ENCODE peak calls at places on chromosome 2, in four cellular contexts. P, B, G and X are unnamed samples.

GRCh38 chr2:144489315-144489920 is 30.5 kb downstream of the ZEB2 start:
- DNase-seq in B (no peak), G (no peak), P (no peak), X (no peak)

GRCh38 chr2:71664161-71664560 is 210.8 kb downstream of the DYSF start:
- DNase-seq in P (no peak), B (no peak), G (no peak), X (no peak)

GRCh38 chr2:240455719-240456606 is 20.5 kb downstream of the GPC1 start:
- DNase-seq in G (no peak), P (no peak), B (no peak), X (peak; percentile 66)

GRCh38 chr2:22355816-22356433 is 1029.1 kb upstream of the KLHL29 start:
- DNase-seq in B (peak; percentile 59), G (no peak), P (peak; percentile 12), X (peak; percentile 86)

GRCh38 chr2:203861197-203861596 is 6.4 kb upstream of the CTLA4 start:
- DNase-seq in G (no peak), P (no peak), B (no peak), X (no peak)

GRCh38 chr2:47346-48218 is 1.3 kb upstream of the FAM110C start:
- DNase-seq in G (no peak), P (no peak), B (peak; percentile 26), X (no peak)

GRCh38 chr2:170711774-170712652 is 3.1 kb upstream of the SP5 start:
- DNase-seq in P (no peak), B (peak; percentile 29), G (no peak), X (peak; percentile 79)

GRCh38 chr2:161044095-161044874 is 115.9 kb upstream of the TANK start:
- DNase-seq in P (no peak), B (no peak), G (no peak), X (no peak)

GRCh38 chr2:150219861-150220260 is 267.6 kb downstream of the RND3 start:
- DNase-seq in P (no peak), B (no peak), G (no peak), X (no peak)

GRCh38 chr2:127348421-127349000 is 39.3 kb downstream of the MAP3K2 start:
- DNase-seq in B (no peak), P (peak; percentile 21), G (no peak), X (no peak)

GRCh38 chr2:190984595-190984994 is 29.4 kb downstream of the STAT1 start:
- DNase-seq in P (peak; percentile 83), G (no peak), B (no peak), X (no peak)

GRCh38 chr2:3759331-3759730 is 56.0 kb downstream of the DCDC2C start:
- DNase-seq in B (no peak), P (no peak), G (no peak), X (no peak)

GRCh38 chr2:177289824-177290632 is 25.5 kb upstream of the NFE2L2 start:
- DNase-seq in B (no peak), P (no peak), G (no peak), X (no peak)

GRCh38 chr2:176083796-176084261 is at the start of gene EVX2:
- DNase-seq in B (no peak), G (no peak), P (no peak), X (no peak)

GRCh38 chr2:129396980-129397599 is 582.4 kb upstream of the RAB6C start:
- DNase-seq in B (peak; percentile 61), G (no peak), P (peak; percentile 43), X (peak; percentile 42)

GRCh38 chr2:37168217-37168981 is 11.6 kb upstream of the EIF2AK2 start:
- DNase-seq in B (peak; percentile 34), G (no peak), P (peak; percentile 59), X (peak; percentile 20)

GRCh38 chr2:16215892-16216554 is 275.7 kb downstream of the MYCN start:
- DNase-seq in B (no peak), G (no peak), P (no peak), X (no peak)

GRCh38 chr2:19933351-19933981 is 31.7 kb upstream of the TTC32 start:
- DNase-seq in B (no peak), P (peak; percentile 53), G (peak; percentile 43), X (no peak)

GRCh38 chr2:105042189-105042588 is 4.3 kb downstream of the MRPS9 start:
- DNase-seq in P (no peak), G (no peak), B (peak; percentile 5), X (no peak)

GRCh38 chr2:136116111-136116812 is 1.7 kb downstream of the CXCR4 start:
- DNase-seq in B (peak; percentile 52), P (peak; percentile 43), G (no peak), X (peak; percentile 57)

GRCh38 chr2:5673861-5674240 is 18.3 kb upstream of the SOX11 start:
- DNase-seq in G (no peak), B (no peak), P (no peak), X (no peak)

GRCh38 chr2:169480079-169480465 is 778 bp downstream of the BBS5 start:
- DNase-seq in P (no peak), B (no peak), G (no peak), X (no peak)

GRCh38 chr2:106095478-106096392 is 98.4 kb downstream of the UXS1 start:
- DNase-seq in B (peak; percentile 27), P (no peak), G (no peak), X (no peak)

GRCh38 chr2:223563462-223563861 is 38.7 kb downstream of the SCG2 start:
- DNase-seq in G (peak; percentile 90), P (peak; percentile 92), B (no peak), X (no peak)

GRCh38 chr2:3639015-3639630 is 18.9 kb upstream of the ALLC start:
- DNase-seq in G (no peak), B (no peak), P (no peak), X (no peak)

GRCh38 chr2:17506736-17507616 is 11.3 kb downstream of the RAD51AP2 start:
- DNase-seq in P (peak; percentile 42), B (no peak), G (no peak), X (no peak)

GRCh38 chr2:162582357-162582798 is 238.4 kb downstream of the GCA start:
- DNase-seq in G (no peak), P (peak; percentile 6), B (peak; percentile 69), X (no peak)

GRCh38 chr2:80222644-80223043 is 81.9 kb downstream of the LRRTM1 start:
- DNase-seq in P (no peak), G (no peak), B (no peak), X (no peak)

GRCh38 chr2:20997953-20998722 is 45.7 kb downstream of the APOB start:
- DNase-seq in G (no peak), P (no peak), B (no peak), X (no peak)

GRCh38 chr2:207939342-207940108 is 85.8 kb downstream of the PLEKHM3 start:
- DNase-seq in G (no peak), P (peak; percentile 2), B (no peak), X (no peak)

GRCh38 chr2:226618544-226618874 is 181.1 kb downstream of the IRS1 start:
- DNase-seq in G (no peak), B (no peak), P (no peak), X (no peak)

GRCh38 chr2:226619707-226620106 is 179.9 kb downstream of the IRS1 start:
- DNase-seq in P (no peak), G (no peak), B (no peak), X (no peak)

GRCh38 chr2:226620176-226620575 is 179.4 kb downstream of the IRS1 start:
- DNase-seq in P (no peak), B (no peak), G (no peak), X (no peak)

GRCh38 chr2:226615891-226616290 is 183.7 kb downstream of the IRS1 start:
- DNase-seq in B (no peak), P (no peak), G (no peak), X (no peak)

DNA sequence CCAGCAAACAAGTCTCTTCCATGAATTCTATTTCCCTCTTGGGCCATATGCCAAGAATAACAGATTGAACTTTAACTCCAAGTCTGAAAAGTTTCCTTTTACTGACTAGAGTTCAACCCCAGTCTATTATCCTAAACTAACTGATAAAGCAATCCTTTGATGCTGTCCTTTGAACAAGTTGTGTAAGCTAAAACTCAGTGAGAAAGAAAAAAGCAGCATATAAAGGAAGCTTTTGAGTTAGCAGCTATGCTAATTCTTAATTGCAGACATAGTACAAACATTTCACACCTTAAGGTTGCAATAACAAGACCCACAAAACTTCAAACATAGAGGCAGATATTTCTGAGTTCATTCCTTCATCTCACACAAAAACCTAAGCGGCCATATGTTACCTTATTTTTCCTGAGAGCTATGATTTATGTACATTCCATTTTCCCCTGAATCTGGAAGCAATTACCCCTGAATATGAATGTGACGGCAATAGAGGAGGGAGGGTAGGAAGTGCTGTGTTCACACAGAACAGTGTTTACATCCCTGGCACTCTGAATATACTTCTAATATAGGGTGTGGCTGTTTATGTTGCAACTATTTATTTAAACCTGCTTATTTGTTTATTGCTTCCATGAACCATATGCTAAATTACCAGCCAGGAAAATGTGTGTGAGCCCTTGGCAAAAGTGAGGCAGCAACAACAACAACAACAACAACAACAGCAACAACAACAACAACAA is 180.6 kb downstream of the IRS1 start:
- DNase-seq in G (peak; percentile 84), B (no peak), P (peak; percentile 43), X (no peak)
- TF ChIP-seq CTCF in G (no peak), B (no peak), P (no peak), X (no peak)

GRCh38 chr2:241598487-241598886 is 38.5 kb downstream of the THAP4 start:
- DNase-seq in G (no peak), B (peak; percentile 63), P (peak; percentile 46), X (no peak)
- TF ChIP-seq CTCF in G (no peak), B (peak; percentile 63), P (no peak), X (no peak)

DNA sequence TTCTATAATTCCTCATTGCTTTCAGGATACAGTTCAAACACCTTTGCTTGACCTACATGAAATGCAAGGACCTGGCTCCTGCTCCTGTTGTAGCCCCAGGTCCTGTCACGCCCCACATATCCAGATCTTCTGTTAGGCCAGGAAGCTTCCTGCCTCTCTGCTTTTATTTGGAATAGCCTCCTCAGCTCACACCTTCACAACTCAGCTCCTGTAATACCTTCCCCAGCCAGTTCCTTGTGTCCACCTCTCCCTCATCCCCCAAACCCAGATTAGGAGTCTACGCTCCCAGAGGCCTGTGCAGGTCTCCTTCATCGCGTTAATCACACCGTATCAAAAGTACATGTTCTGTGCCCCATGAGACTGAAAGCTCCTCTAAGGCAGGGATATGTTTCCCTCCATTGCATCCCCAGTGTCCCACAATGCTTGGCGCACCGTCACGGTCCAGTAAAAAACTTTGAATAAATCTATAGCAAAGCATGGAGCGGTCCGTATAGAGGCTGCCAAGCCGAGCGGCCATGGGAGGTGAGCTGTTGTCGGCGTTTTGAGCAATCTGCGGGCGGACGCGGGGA is 371 bp downstream of the MDH1B start:
- DNase-seq in B (no peak), G (no peak), P (no peak), X (no peak)
- TF ChIP-seq CTCF in B (no peak), G (no peak), P (no peak), X (no peak)

GRCh38 chr2:73852020-73852419 is 23.3 kb downstream of the STAMBP start:
- DNase-seq in P (peak; percentile 71), B (no peak), G (peak; percentile 31), X (no peak)

GRCh38 chr2:73856214-73856613 is 27.5 kb downstream of the STAMBP start:
- DNase-seq in G (peak; percentile 19), B (no peak), P (peak; percentile 55), X (no peak)

GRCh38 chr2:73855526-73855925 is 26.8 kb downstream of the STAMBP start:
- DNase-seq in P (no peak), G (no peak), B (no peak), X (no peak)

GRCh38 chr2:73850009-73850408 is 21.2 kb downstream of the STAMBP start:
- DNase-seq in B (no peak), P (no peak), G (no peak), X (no peak)

DNA sequence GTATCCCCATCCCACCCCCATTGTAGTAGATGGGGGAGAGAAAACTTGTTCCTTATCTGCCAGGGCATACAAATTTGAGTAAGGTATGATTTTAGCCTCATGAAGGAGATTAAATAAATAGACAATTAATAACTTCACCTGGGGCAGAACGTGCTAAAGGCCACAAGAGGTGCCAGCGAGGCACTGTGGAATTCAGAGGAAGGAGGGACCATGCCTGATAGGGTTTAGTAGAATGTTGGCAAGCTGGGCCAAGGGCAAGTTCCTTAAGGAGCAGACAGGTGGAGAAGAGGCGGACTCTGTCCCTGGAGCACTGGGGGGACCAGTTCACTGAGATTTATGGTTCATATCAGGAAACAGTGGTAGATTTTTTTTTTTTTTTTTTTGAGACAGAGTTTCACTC is 22.5 kb downstream of the STAMBP start:
- DNase-seq in G (no peak), P (peak; percentile 46), B (peak; percentile 3), X (no peak)
- TF ChIP-seq CTCF in G (peak; percentile 28), P (peak; percentile 28), B (peak; percentile 10), X (no peak)